ENCODE peak calls at places on chromosomes 16 and 17, in five cellular contexts. H, L, O, S and U are unnamed samples.

GRCh38 chr16:85178006-85178591 is 65.8 kb upstream of the CIBAR2 start:
- DNase-seq in H (no peak), L (no peak), O (no peak), S (no peak), U (no peak)

GRCh38 chr16:86761117-86761971 is 183.0 kb downstream of the FOXL1 start:
- DNase-seq in H (no peak), L (peak; percentile 61), O (peak; percentile 61), S (no peak), U (no peak)

GRCh38 chr16:11674001-11674817 is 6.0 kb downstream of the SNN start:
- DNase-seq in H (no peak), L (no peak), O (no peak), S (no peak), U (no peak)

GRCh38 chr16:2160915-2161551 is 5.5 kb downstream of the TRAF7 start:
- DNase-seq in H (no peak), L (no peak), O (no peak), S (no peak), U (peak; percentile 48)

GRCh38 chr17:57806083-57806830 is 43.6 kb downstream of the MRPS23 start:
- DNase-seq in H (no peak), L (no peak), O (no peak), S (no peak), U (no peak)

GRCh38 chr16:4330277-4330882 is 14.5 kb downstream of the GLIS2 start:
- DNase-seq in H (no peak), L (peak; percentile 70), O (peak; percentile 76), S (no peak), U (no peak)

GRCh38 chr16:48321307-48322036 is 63.7 kb downstream of the SIAH1 start:
- DNase-seq in H (no peak), L (no peak), O (no peak), S (no peak), U (no peak)

GRCh38 chr16:52497067-52497816 is 49.7 kb downstream of the TOX3 start:
- DNase-seq in H (no peak), L (no peak), O (no peak), S (no peak), U (no peak)

GRCh38 chr17:6423931-6424330 is 11.0 kb downstream of the AIPL1 start:
- DNase-seq in H (no peak), L (no peak), O (no peak), S (no peak), U (no peak)

GRCh38 chr17:50608700-50609375 is 25.8 kb upstream of the ABCC3 start:
- DNase-seq in H (no peak), L (no peak), O (no peak), S (no peak), U (no peak)

GRCh38 chr16:2476741-2477140 is 1.8 kb downstream of the TBC1D24 start:
- DNase-seq in H (no peak), L (no peak), O (no peak), S (no peak), U (no peak)

GRCh38 chr16:17836868-17837602 is 366.3 kb upstream of the XYLT1 start:
- DNase-seq in H (no peak), L (no peak), O (no peak), S (peak; percentile 96), U (peak; percentile 83)